ENCODE peak calls at places on chromosome X, in eight cellular contexts. One of them, this sample, is unnamed.

GRCh38 chrX:103919336-103919682 is 43.1 kb upstream of the TMSB15B start:
- DNase-seq in NCI-H510A treated with DMSO at 0.1 percent for 48 hours: peak
- DNase-seq in NCI-H1436: peak
- DNase-seq in memory B cell: peak
- DNase-seq in head of caudate nucleus: peak
- DNase-seq in CD4-positive, CD25-positive, alpha-beta regulatory T cell: peak
- DNase-seq in K562: no peak
- DNase-seq in AG10803: peak
- DNase-seq in this sample: no peak

GRCh38 chrX:1093112-1093511 is 119.3 kb downstream of the CRLF2 start:
- DNase-seq in K562: no peak
- DNase-seq in head of caudate nucleus: peak
- DNase-seq in CD4-positive, CD25-positive, alpha-beta regulatory T cell: no peak
- DNase-seq in memory B cell: no peak
- DNase-seq in NCI-H1436: no peak
- DNase-seq in NCI-H510A treated with DMSO at 0.1 percent for 48 hours: no peak
- DNase-seq in AG10803: no peak
- DNase-seq in this sample: peak

GRCh38 chrX:129534816-129535578 is 5.1 kb upstream of the OCRL start:
- DNase-seq in NCI-H510A treated with DMSO at 0.1 percent for 48 hours: no peak
- DNase-seq in CD4-positive, CD25-positive, alpha-beta regulatory T cell: no peak
- DNase-seq in AG10803: peak
- DNase-seq in K562: no peak
- DNase-seq in NCI-H1436: no peak
- DNase-seq in head of caudate nucleus: no peak
- DNase-seq in memory B cell: no peak
- DNase-seq in this sample: no peak

GRCh38 chrX:78024349-78025108 is 55.1 kb upstream of the PGAM4 start:
- DNase-seq in NCI-H510A treated with DMSO at 0.1 percent for 48 hours: peak
- DNase-seq in memory B cell: peak
- DNase-seq in AG10803: no peak
- DNase-seq in NCI-H1436: no peak
- DNase-seq in CD4-positive, CD25-positive, alpha-beta regulatory T cell: peak
- DNase-seq in K562: peak
- DNase-seq in head of caudate nucleus: no peak
- DNase-seq in this sample: no peak

GRCh38 chrX:105695451-105695850 is 126.9 kb upstream of the NRK start:
- DNase-seq in CD4-positive, CD25-positive, alpha-beta regulatory T cell: no peak
- DNase-seq in K562: no peak
- DNase-seq in AG10803: no peak
- DNase-seq in NCI-H510A treated with DMSO at 0.1 percent for 48 hours: no peak
- DNase-seq in memory B cell: no peak
- DNase-seq in head of caudate nucleus: no peak
- DNase-seq in NCI-H1436: no peak
- DNase-seq in this sample: no peak

GRCh38 chrX:40172169-40172979 is 74.6 kb upstream of the BCOR start:
- DNase-seq in AG10803: peak
- DNase-seq in K562: peak
- DNase-seq in memory B cell: no peak
- DNase-seq in head of caudate nucleus: peak
- DNase-seq in CD4-positive, CD25-positive, alpha-beta regulatory T cell: no peak
- DNase-seq in NCI-H510A treated with DMSO at 0.1 percent for 48 hours: no peak
- DNase-seq in NCI-H1436: no peak
- DNase-seq in this sample: no peak

GRCh38 chrX:139720136-139720535 is 12.2 kb upstream of the MCF2 start:
- DNase-seq in CD4-positive, CD25-positive, alpha-beta regulatory T cell: no peak
- DNase-seq in K562: no peak
- DNase-seq in AG10803: peak
- DNase-seq in NCI-H1436: no peak
- DNase-seq in head of caudate nucleus: no peak
- DNase-seq in memory B cell: no peak
- DNase-seq in NCI-H510A treated with DMSO at 0.1 percent for 48 hours: no peak
- DNase-seq in this sample: no peak

GRCh38 chrX:74160358-74160757 is 143.6 kb upstream of the ZCCHC13 start:
- DNase-seq in CD4-positive, CD25-positive, alpha-beta regulatory T cell: no peak
- DNase-seq in head of caudate nucleus: no peak
- DNase-seq in K562: no peak
- DNase-seq in AG10803: peak
- DNase-seq in NCI-H1436: no peak
- DNase-seq in memory B cell: no peak
- DNase-seq in NCI-H510A treated with DMSO at 0.1 percent for 48 hours: no peak
- DNase-seq in this sample: no peak

GRCh38 chrX:71107762-71108360 is 1.3 kb upstream of the CXorf65 start:
- DNase-seq in NCI-H1436: no peak
- DNase-seq in NCI-H510A treated with DMSO at 0.1 percent for 48 hours: no peak
- DNase-seq in memory B cell: no peak
- DNase-seq in AG10803: no peak
- DNase-seq in K562: peak
- DNase-seq in head of caudate nucleus: no peak
- DNase-seq in CD4-positive, CD25-positive, alpha-beta regulatory T cell: no peak
- DNase-seq in this sample: peak

GRCh38 chrX:30888526-30889146 is 418 bp downstream of the TAB3 start:
- DNase-seq in AG10803: no peak
- DNase-seq in head of caudate nucleus: peak
- DNase-seq in CD4-positive, CD25-positive, alpha-beta regulatory T cell: no peak
- DNase-seq in NCI-H510A treated with DMSO at 0.1 percent for 48 hours: peak
- DNase-seq in memory B cell: peak
- DNase-seq in K562: peak
- DNase-seq in NCI-H1436: no peak
- DNase-seq in this sample: peak

GRCh38 chrX:68995780-68996551 is 167.1 kb downstream of the EFNB1 start:
- DNase-seq in head of caudate nucleus: no peak
- DNase-seq in CD4-positive, CD25-positive, alpha-beta regulatory T cell: no peak
- DNase-seq in K562: no peak
- DNase-seq in NCI-H510A treated with DMSO at 0.1 percent for 48 hours: no peak
- DNase-seq in NCI-H1436: no peak
- DNase-seq in memory B cell: no peak
- DNase-seq in AG10803: peak
- DNase-seq in this sample: no peak

GRCh38 chrX:18210470-18210869 is 10.2 kb downstream of the BEND2 start:
- DNase-seq in AG10803: peak
- DNase-seq in NCI-H1436: no peak
- DNase-seq in head of caudate nucleus: no peak
- DNase-seq in K562: no peak
- DNase-seq in NCI-H510A treated with DMSO at 0.1 percent for 48 hours: peak
- DNase-seq in memory B cell: no peak
- DNase-seq in CD4-positive, CD25-positive, alpha-beta regulatory T cell: no peak
- DNase-seq in this sample: no peak

GRCh38 chrX:2498781-2499302 is 1.9 kb downstream of the DHRSX start:
- DNase-seq in CD4-positive, CD25-positive, alpha-beta regulatory T cell: no peak
- DNase-seq in head of caudate nucleus: no peak
- DNase-seq in AG10803: peak
- DNase-seq in NCI-H1436: no peak
- DNase-seq in NCI-H510A treated with DMSO at 0.1 percent for 48 hours: no peak
- DNase-seq in K562: peak
- DNase-seq in memory B cell: no peak
- DNase-seq in this sample: no peak

GRCh38 chrX:39985551-39985950 is 112.2 kb downstream of the BCOR start:
- DNase-seq in CD4-positive, CD25-positive, alpha-beta regulatory T cell: no peak
- DNase-seq in NCI-H1436: no peak
- DNase-seq in K562: no peak
- DNase-seq in NCI-H510A treated with DMSO at 0.1 percent for 48 hours: no peak
- DNase-seq in memory B cell: no peak
- DNase-seq in AG10803: no peak
- DNase-seq in head of caudate nucleus: no peak
- DNase-seq in this sample: no peak

GRCh38 chrX:103453655-103454054 is 65.6 kb downstream of the RAB40A start:
- DNase-seq in memory B cell: no peak
- DNase-seq in CD4-positive, CD25-positive, alpha-beta regulatory T cell: no peak
- DNase-seq in NCI-H510A treated with DMSO at 0.1 percent for 48 hours: no peak
- DNase-seq in head of caudate nucleus: no peak
- DNase-seq in NCI-H1436: no peak
- DNase-seq in AG10803: peak
- DNase-seq in K562: no peak
- DNase-seq in this sample: no peak

GRCh38 chrX:46140272-46140671 is 404.9 kb downstream of the ZNF674 start:
- DNase-seq in head of caudate nucleus: no peak
- DNase-seq in K562: no peak
- DNase-seq in memory B cell: no peak
- DNase-seq in CD4-positive, CD25-positive, alpha-beta regulatory T cell: no peak
- DNase-seq in NCI-H1436: no peak
- DNase-seq in NCI-H510A treated with DMSO at 0.1 percent for 48 hours: no peak
- DNase-seq in AG10803: peak
- DNase-seq in this sample: no peak

GRCh38 chrX:121642415-121642814 is 595.0 kb downstream of the GLUD2 start:
- DNase-seq in head of caudate nucleus: no peak
- DNase-seq in K562: no peak
- DNase-seq in memory B cell: no peak
- DNase-seq in AG10803: peak
- DNase-seq in CD4-positive, CD25-positive, alpha-beta regulatory T cell: no peak
- DNase-seq in NCI-H1436: no peak
- DNase-seq in NCI-H510A treated with DMSO at 0.1 percent for 48 hours: no peak
- DNase-seq in this sample: no peak

GRCh38 chrX:9957743-9958142 is 9.4 kb upstream of the CLDN34 start:
- DNase-seq in K562: no peak
- DNase-seq in CD4-positive, CD25-positive, alpha-beta regulatory T cell: no peak
- DNase-seq in NCI-H1436: no peak
- DNase-seq in head of caudate nucleus: no peak
- DNase-seq in memory B cell: no peak
- DNase-seq in AG10803: no peak
- DNase-seq in NCI-H510A treated with DMSO at 0.1 percent for 48 hours: no peak
- DNase-seq in this sample: no peak

GRCh38 chrX:12975670-12975965 is 708 bp downstream of the TMSB4X start:
- DNase-seq in NCI-H1436: no peak
- DNase-seq in NCI-H510A treated with DMSO at 0.1 percent for 48 hours: no peak
- DNase-seq in K562: no peak
- DNase-seq in AG10803: no peak
- DNase-seq in head of caudate nucleus: no peak
- DNase-seq in CD4-positive, CD25-positive, alpha-beta regulatory T cell: no peak
- DNase-seq in memory B cell: no peak
- DNase-seq in this sample: no peak

GRCh38 chrX:30301977-30302376 is 7.2 kb downstream of the NR0B1 start:
- DNase-seq in memory B cell: no peak
- DNase-seq in NCI-H510A treated with DMSO at 0.1 percent for 48 hours: peak
- DNase-seq in NCI-H1436: no peak
- DNase-seq in head of caudate nucleus: no peak
- DNase-seq in CD4-positive, CD25-positive, alpha-beta regulatory T cell: no peak
- DNase-seq in K562: no peak
- DNase-seq in AG10803: peak
- DNase-seq in this sample: no peak

GRCh38 chrX:46792826-46793195 is 33.9 kb upstream of the SLC9A7 start:
- DNase-seq in AG10803: no peak
- DNase-seq in NCI-H510A treated with DMSO at 0.1 percent for 48 hours: no peak
- DNase-seq in NCI-H1436: no peak
- DNase-seq in head of caudate nucleus: no peak
- DNase-seq in K562: no peak
- DNase-seq in memory B cell: no peak
- DNase-seq in CD4-positive, CD25-positive, alpha-beta regulatory T cell: no peak
- DNase-seq in this sample: no peak

GRCh38 chrX:43375146-43375545 is 281.0 kb upstream of the MAOA start:
- DNase-seq in memory B cell: no peak
- DNase-seq in CD4-positive, CD25-positive, alpha-beta regulatory T cell: no peak
- DNase-seq in AG10803: no peak
- DNase-seq in head of caudate nucleus: no peak
- DNase-seq in NCI-H510A treated with DMSO at 0.1 percent for 48 hours: no peak
- DNase-seq in K562: no peak
- DNase-seq in NCI-H1436: no peak
- DNase-seq in this sample: no peak

GRCh38 chrX:100410083-100410590 is at the start of gene PCDH19:
- DNase-seq in head of caudate nucleus: peak
- DNase-seq in memory B cell: no peak
- DNase-seq in NCI-H1436: peak
- DNase-seq in K562: no peak
- DNase-seq in NCI-H510A treated with DMSO at 0.1 percent for 48 hours: peak
- DNase-seq in CD4-positive, CD25-positive, alpha-beta regulatory T cell: no peak
- DNase-seq in AG10803: peak
- DNase-seq in this sample: no peak

GRCh38 chrX:115372026-115372610 is 82.6 kb downstream of the LUZP4 start:
- DNase-seq in head of caudate nucleus: no peak
- DNase-seq in AG10803: peak
- DNase-seq in NCI-H1436: no peak
- DNase-seq in memory B cell: no peak
- DNase-seq in CD4-positive, CD25-positive, alpha-beta regulatory T cell: no peak
- DNase-seq in K562: no peak
- DNase-seq in NCI-H510A treated with DMSO at 0.1 percent for 48 hours: no peak
- DNase-seq in this sample: no peak

GRCh38 chrX:8846271-8846670 is 45.1 kb upstream of the FAM9A start:
- DNase-seq in NCI-H510A treated with DMSO at 0.1 percent for 48 hours: no peak
- DNase-seq in head of caudate nucleus: no peak
- DNase-seq in NCI-H1436: no peak
- DNase-seq in K562: no peak
- DNase-seq in memory B cell: no peak
- DNase-seq in AG10803: no peak
- DNase-seq in CD4-positive, CD25-positive, alpha-beta regulatory T cell: no peak
- DNase-seq in this sample: no peak

GRCh38 chrX:45068555-45068954 is 132.1 kb downstream of the DIPK2B start:
- DNase-seq in CD4-positive, CD25-positive, alpha-beta regulatory T cell: no peak
- DNase-seq in AG10803: no peak
- DNase-seq in head of caudate nucleus: no peak
- DNase-seq in NCI-H510A treated with DMSO at 0.1 percent for 48 hours: no peak
- DNase-seq in memory B cell: no peak
- DNase-seq in K562: no peak
- DNase-seq in NCI-H1436: no peak
- DNase-seq in this sample: no peak

GRCh38 chrX:48179691-48180090 is 16.9 kb downstream of the SSX5 start:
- DNase-seq in AG10803: no peak
- DNase-seq in memory B cell: no peak
- DNase-seq in NCI-H1436: no peak
- DNase-seq in head of caudate nucleus: no peak
- DNase-seq in NCI-H510A treated with DMSO at 0.1 percent for 48 hours: no peak
- DNase-seq in CD4-positive, CD25-positive, alpha-beta regulatory T cell: no peak
- DNase-seq in K562: no peak
- DNase-seq in this sample: no peak

GRCh38 chrX:17669891-17670290 is 67.4 kb upstream of the SCML1 start:
- DNase-seq in K562: no peak
- DNase-seq in head of caudate nucleus: peak
- DNase-seq in NCI-H510A treated with DMSO at 0.1 percent for 48 hours: no peak
- DNase-seq in AG10803: no peak
- DNase-seq in NCI-H1436: no peak
- DNase-seq in memory B cell: no peak
- DNase-seq in CD4-positive, CD25-positive, alpha-beta regulatory T cell: no peak
- DNase-seq in this sample: no peak

GRCh38 chrX:7985568-7985967 is 58.4 kb upstream of the PNPLA4 start:
- DNase-seq in NCI-H1436: no peak
- DNase-seq in AG10803: peak
- DNase-seq in K562: no peak
- DNase-seq in NCI-H510A treated with DMSO at 0.1 percent for 48 hours: no peak
- DNase-seq in CD4-positive, CD25-positive, alpha-beta regulatory T cell: no peak
- DNase-seq in head of caudate nucleus: no peak
- DNase-seq in memory B cell: no peak
- DNase-seq in this sample: no peak

GRCh38 chrX:17414839-17415238 is 39.8 kb downstream of the NHS start:
- DNase-seq in AG10803: no peak
- DNase-seq in NCI-H510A treated with DMSO at 0.1 percent for 48 hours: no peak
- DNase-seq in NCI-H1436: no peak
- DNase-seq in CD4-positive, CD25-positive, alpha-beta regulatory T cell: no peak
- DNase-seq in K562: no peak
- DNase-seq in memory B cell: no peak
- DNase-seq in head of caudate nucleus: peak
- DNase-seq in this sample: no peak

GRCh38 chrX:8284131-8284530 is 113.1 kb upstream of the VCX2 start:
- DNase-seq in AG10803: no peak
- DNase-seq in K562: no peak
- DNase-seq in NCI-H1436: no peak
- DNase-seq in CD4-positive, CD25-positive, alpha-beta regulatory T cell: no peak
- DNase-seq in head of caudate nucleus: no peak
- DNase-seq in memory B cell: no peak
- DNase-seq in NCI-H510A treated with DMSO at 0.1 percent for 48 hours: no peak
- DNase-seq in this sample: no peak

GRCh38 chrX:55813150-55813549 is 95.6 kb downstream of the RRAGB start:
- DNase-seq in CD4-positive, CD25-positive, alpha-beta regulatory T cell: no peak
- DNase-seq in K562: no peak
- DNase-seq in head of caudate nucleus: no peak
- DNase-seq in AG10803: no peak
- DNase-seq in memory B cell: no peak
- DNase-seq in NCI-H1436: no peak
- DNase-seq in NCI-H510A treated with DMSO at 0.1 percent for 48 hours: no peak
- DNase-seq in this sample: no peak

GRCh38 chrX:81259008-81259713 is 57.3 kb downstream of the SH3BGRL start:
- DNase-seq in K562: no peak
- DNase-seq in NCI-H510A treated with DMSO at 0.1 percent for 48 hours: no peak
- DNase-seq in memory B cell: no peak
- DNase-seq in AG10803: peak
- DNase-seq in CD4-positive, CD25-positive, alpha-beta regulatory T cell: no peak
- DNase-seq in NCI-H1436: no peak
- DNase-seq in head of caudate nucleus: no peak
- DNase-seq in this sample: no peak

GRCh38 chrX:137428251-137428661 is 137.7 kb upstream of the ZIC3 start:
- DNase-seq in head of caudate nucleus: no peak
- DNase-seq in memory B cell: no peak
- DNase-seq in AG10803: no peak
- DNase-seq in CD4-positive, CD25-positive, alpha-beta regulatory T cell: no peak
- DNase-seq in NCI-H1436: no peak
- DNase-seq in NCI-H510A treated with DMSO at 0.1 percent for 48 hours: no peak
- DNase-seq in K562: no peak
- DNase-seq in this sample: no peak

This sample was measured in CD4-positive, alpha-beta T cell.